ENCODE peak calls at places on chromosomes 7 and 10, in four cellular contexts. T is endothelial cell; B is naive thymus-derived CD8-positive, alpha-beta T cell; K is GF-D8. H is an unnamed sample.

GRCh38 chr7:66140924-66141323 is 26.3 kb downstream of the CRCP start:
- DNase-seq in K (no peak), B (no peak), T (peak; percentile 26), H (no peak)

GRCh38 chr10:86938260-86938659 is 19.2 kb downstream of the MMRN2 start:
- DNase-seq in K (no peak), B (no peak), T (no peak), H (no peak)

GRCh38 chr7:142608630-142609029 is 140.6 kb upstream of the PRSS1 start:
- DNase-seq in K (no peak), B (no peak), T (no peak), H (no peak)

GRCh38 chr10:48658243-48658888 is 26.3 kb upstream of the WDFY4 start:
- DNase-seq in K (peak; percentile 10), B (peak; percentile 37), T (peak; percentile 82), H (peak; percentile 48)

GRCh38 chr10:112952282-112952991 is 2.4 kb downstream of the TCF7L2 start:
- DNase-seq in K (no peak), B (no peak), T (peak; percentile 47), H (no peak)

GRCh38 chr7:15686957-15687644 is 618 bp upstream of the MEOX2 start:
- DNase-seq in B (no peak), T (peak; percentile 8), K (no peak), H (no peak)

GRCh38 chr10:129035052-129035805 is 431.8 kb upstream of the MGMT start:
- DNase-seq in T (no peak), B (peak; percentile 68), K (peak; percentile 1), H (peak; percentile 50)

GRCh38 chr10:100340948-100341847 is 5.8 kb upstream of the SCD start:
- DNase-seq in T (no peak), B (no peak), K (no peak), H (no peak)

GRCh38 chr10:6780008-6780677 is 200.1 kb upstream of the PRKCQ start:
- DNase-seq in B (no peak), T (no peak), K (no peak), H (no peak)

GRCh38 chr10:71774916-71775702 is 1.8 kb upstream of the VSIR start:
- DNase-seq in K (peak; percentile 95), T (no peak), B (no peak), H (peak; percentile 69)

GRCh38 chr10:29386347-29386999 is 97.6 kb downstream of the LYZL1 start:
- DNase-seq in K (no peak), B (no peak), T (no peak), H (no peak)

GRCh38 chr10:122172311-122173008 is 98.6 kb upstream of the BTBD16 start:
- DNase-seq in B (no peak), K (no peak), T (peak; percentile 13), H (no peak)

GRCh38 chr10:132497788-132498561 is 39.6 kb upstream of the INPP5A start:
- DNase-seq in K (no peak), B (no peak), T (no peak), H (no peak)

GRCh38 chr7:100406767-100407166 is 21.7 kb downstream of the ZCWPW1 start:
- DNase-seq in K (no peak), T (no peak), B (no peak), H (no peak)

GRCh38 chr7:101575168-101575567 is 53.9 kb downstream of the MYL10 start:
- DNase-seq in K (no peak), T (no peak), B (no peak), H (no peak)

GRCh38 chr7:114356133-114356532 is 58.5 kb upstream of the FOXP2 start:
- DNase-seq in K (no peak), B (no peak), T (no peak), H (no peak)

GRCh38 chr7:87480386-87480785 is 4.9 kb upstream of the ABCB4 start:
- DNase-seq in B (no peak), K (no peak), T (no peak), H (no peak)

GRCh38 chr10:69428138-69428537 is 11.4 kb upstream of the TACR2 start:
- DNase-seq in B (no peak), K (no peak), T (no peak), H (no peak)

GRCh38 chr7:44595934-44596635 is 10.3 kb upstream of the OGDH start:
- DNase-seq in B (no peak), T (no peak), K (no peak), H (no peak)

GRCh38 chr7:2403718-2404648 is 572 bp downstream of the CHST12 start:
- DNase-seq in T (peak; percentile 51), B (no peak), K (no peak), H (no peak)

GRCh38 chr7:139043823-139044812 is 8.3 kb upstream of the ZC3HAV1L start:
- DNase-seq in K (peak; percentile 84), B (no peak), T (no peak), H (no peak)

GRCh38 chr10:92031580-92031979 is 108.0 kb downstream of the BTAF1 start:
- DNase-seq in T (no peak), K (no peak), B (no peak), H (no peak)

GRCh38 chr10:125694874-125695273 is 11.9 kb upstream of the TEX36 start:
- DNase-seq in B (no peak), K (no peak), T (no peak), H (no peak)

GRCh38 chr7:92613214-92613613 is 23.0 kb upstream of the FAM133B start:
- DNase-seq in B (no peak), T (no peak), K (no peak), H (no peak)

GRCh38 chr10:69641261-69641980 is 11.4 kb downstream of the FAM241B start:
- DNase-seq in B (no peak), T (no peak), K (no peak), H (no peak)

GRCh38 chr10:115171392-115171960 is 78.3 kb downstream of the ATRNL1 start:
- DNase-seq in T (no peak), K (no peak), B (no peak), H (no peak)

GRCh38 chr10:28381903-28382347 is 79.1 kb upstream of the MPP7 start:
- DNase-seq in K (peak; percentile 27), B (peak; percentile 84), T (peak; percentile 83), H (peak; percentile 51)

GRCh38 chr7:130491841-130492518 is at the start of gene MEST:
- DNase-seq in B (peak; percentile 27), T (peak; percentile 14), K (no peak), H (no peak)

GRCh38 chr10:21687197-21687993 is 153.4 kb downstream of the MLLT10 start:
- DNase-seq in B (no peak), K (no peak), T (no peak), H (no peak)

GRCh38 chr7:31633894-31634494 is 53.0 kb upstream of the PPP1R17 start:
- DNase-seq in K (peak; percentile 16), T (peak; percentile 63), B (no peak), H (peak; percentile 1)

GRCh38 chr10:24483701-24484100 is 240.0 kb downstream of the ARHGAP21 start:
- DNase-seq in T (no peak), K (no peak), B (no peak), H (no peak)

GRCh38 chr10:108465871-108466641 is 1301.5 kb upstream of the SORCS1 start:
- DNase-seq in K (no peak), B (no peak), T (peak; percentile 39), H (no peak)

GRCh38 chr10:32210306-32211045 is 136.5 kb downstream of the EPC1 start:
- DNase-seq in T (peak; percentile 19), K (no peak), B (no peak), H (no peak)

GRCh38 chr10:100561005-100561404 is 25.3 kb downstream of the HIF1AN start:
- DNase-seq in T (no peak), K (no peak), B (no peak), H (no peak)

GRCh38 chr7:111392976-111393762 is 169.1 kb downstream of the IMMP2L start:
- DNase-seq in T (no peak), K (no peak), B (no peak), H (no peak)

GRCh38 chr7:15720849-15721471 is 34.5 kb upstream of the MEOX2 start:
- DNase-seq in K (peak; percentile 30), T (peak; percentile 17), B (no peak), H (peak; percentile 28)

GRCh38 chr7:17506090-17506489 is 207.6 kb downstream of the AHR start:
- DNase-seq in K (no peak), T (no peak), B (no peak), H (no peak)

GRCh38 chr10:6920072-6921019 is 340.3 kb upstream of the PRKCQ start:
- DNase-seq in B (peak; percentile 77), K (peak; percentile 61), T (peak; percentile 67), H (peak; percentile 77)